ENCODE peak calls at places on chromosomes 12 and 14, in seven cellular contexts. One of them, this sample, is unnamed.
A peak's percentile ranks its signal among the peaks of the same experiment; 100 is the strongest.

GRCh38 chr12:70920251-70920851 is at the start of gene PTPRR:
- DNase-seq in upper lobe of right lung: peak; percentile 57
- DNase-seq in OCI-LY7: no peak
- DNase-seq in neuronal stem cell: peak; percentile 45
- DNase-seq in neural progenitor cell: peak; percentile 80
- DNase-seq in uterus: no peak
- DNase-seq in thoracic aorta: no peak
- DNase-seq in this sample: no peak

GRCh38 chr12:95996034-95996658 is at the start of gene HAL:
- DNase-seq in upper lobe of right lung: peak; percentile 67
- DNase-seq in OCI-LY7: no peak
- DNase-seq in neuronal stem cell: no peak
- DNase-seq in neural progenitor cell: no peak
- DNase-seq in uterus: no peak
- DNase-seq in thoracic aorta: no peak
- DNase-seq in this sample: peak; percentile 22

GRCh38 chr12:42756841-42757661 is 167.5 kb upstream of the PRICKLE1 start:
- DNase-seq in upper lobe of right lung: no peak
- DNase-seq in OCI-LY7: no peak
- DNase-seq in neuronal stem cell: peak; percentile 46
- DNase-seq in neural progenitor cell: peak; percentile 76
- DNase-seq in uterus: peak; percentile 36
- DNase-seq in thoracic aorta: no peak
- DNase-seq in this sample: no peak

GRCh38 chr12:120703311-120703942 is 6.8 kb upstream of the UNC119B start:
- DNase-seq in upper lobe of right lung: peak; percentile 80
- DNase-seq in OCI-LY7: no peak
- DNase-seq in neuronal stem cell: no peak
- DNase-seq in neural progenitor cell: no peak
- DNase-seq in uterus: no peak
- DNase-seq in thoracic aorta: no peak
- DNase-seq in this sample: no peak

GRCh38 chr12:52860102-52860838 is 11.5 kb upstream of the KRT78 start:
- DNase-seq in upper lobe of right lung: no peak
- DNase-seq in OCI-LY7: no peak
- DNase-seq in neuronal stem cell: no peak
- DNase-seq in neural progenitor cell: no peak
- DNase-seq in uterus: no peak
- DNase-seq in thoracic aorta: no peak
- DNase-seq in this sample: no peak

GRCh38 chr12:78096909-78097597 is 266.4 kb downstream of the NAV3 start:
- DNase-seq in upper lobe of right lung: no peak
- DNase-seq in OCI-LY7: no peak
- DNase-seq in neuronal stem cell: no peak
- DNase-seq in neural progenitor cell: no peak
- DNase-seq in uterus: peak; percentile 28
- DNase-seq in thoracic aorta: no peak
- DNase-seq in this sample: no peak

GRCh38 chr14:53183071-53183470 is 29.9 kb upstream of the DDHD1 start:
- DNase-seq in upper lobe of right lung: no peak
- DNase-seq in OCI-LY7: no peak
- DNase-seq in neuronal stem cell: no peak
- DNase-seq in neural progenitor cell: no peak
- DNase-seq in uterus: no peak
- DNase-seq in thoracic aorta: no peak
- DNase-seq in this sample: no peak

GRCh38 chr14:90336401-90336800 is 4.7 kb upstream of the NRDE2 start:
- DNase-seq in upper lobe of right lung: no peak
- DNase-seq in OCI-LY7: no peak
- DNase-seq in neuronal stem cell: no peak
- DNase-seq in neural progenitor cell: no peak
- DNase-seq in uterus: no peak
- DNase-seq in thoracic aorta: no peak
- DNase-seq in this sample: no peak

GRCh38 chr12:125113800-125114199 is 48.6 kb downstream of the AACS start:
- DNase-seq in upper lobe of right lung: no peak
- DNase-seq in OCI-LY7: no peak
- DNase-seq in neuronal stem cell: no peak
- DNase-seq in neural progenitor cell: no peak
- DNase-seq in uterus: no peak
- DNase-seq in thoracic aorta: no peak
- DNase-seq in this sample: no peak

GRCh38 chr14:50791201-50791600 is 39.8 kb downstream of the NIN start:
- DNase-seq in upper lobe of right lung: no peak
- DNase-seq in OCI-LY7: peak; percentile 39
- DNase-seq in neuronal stem cell: no peak
- DNase-seq in neural progenitor cell: no peak
- DNase-seq in uterus: no peak
- DNase-seq in thoracic aorta: no peak
- DNase-seq in this sample: no peak

GRCh38 chr12:52041695-52042123 is 9.5 kb upstream of the NR4A1 start:
- DNase-seq in upper lobe of right lung: no peak
- DNase-seq in OCI-LY7: peak; percentile 87
- DNase-seq in neuronal stem cell: no peak
- DNase-seq in neural progenitor cell: peak; percentile 66
- DNase-seq in uterus: no peak
- DNase-seq in thoracic aorta: no peak
- DNase-seq in this sample: peak; percentile 72

GRCh38 chr12:73221398-73221797 is 949.2 kb downstream of the TRHDE start:
- DNase-seq in upper lobe of right lung: no peak
- DNase-seq in OCI-LY7: no peak
- DNase-seq in neuronal stem cell: no peak
- DNase-seq in neural progenitor cell: no peak
- DNase-seq in uterus: no peak
- DNase-seq in thoracic aorta: no peak
- DNase-seq in this sample: no peak

GRCh38 chr14:23364164-23364571 is 804 bp downstream of the EFS start:
- DNase-seq in upper lobe of right lung: no peak
- DNase-seq in OCI-LY7: no peak
- DNase-seq in neuronal stem cell: peak; percentile 21
- DNase-seq in neural progenitor cell: no peak
- DNase-seq in uterus: peak; percentile 52
- DNase-seq in thoracic aorta: no peak
- DNase-seq in this sample: no peak

GRCh38 chr12:116455540-116456306 is 103.5 kb upstream of the MAP1LC3B2 start:
- DNase-seq in upper lobe of right lung: no peak
- DNase-seq in OCI-LY7: no peak
- DNase-seq in neuronal stem cell: peak; percentile 58
- DNase-seq in neural progenitor cell: peak; percentile 54
- DNase-seq in uterus: peak; percentile 96
- DNase-seq in thoracic aorta: peak; percentile 90
- DNase-seq in this sample: peak; percentile 66

GRCh38 chr12:62715086-62715786 is 219.7 kb downstream of the PPM1H start:
- DNase-seq in upper lobe of right lung: no peak
- DNase-seq in OCI-LY7: no peak
- DNase-seq in neuronal stem cell: peak; percentile 50
- DNase-seq in neural progenitor cell: peak; percentile 61
- DNase-seq in uterus: peak; percentile 35
- DNase-seq in thoracic aorta: no peak
- DNase-seq in this sample: peak; percentile 28

GRCh38 chr12:1094714-1095113 is 103.7 kb downstream of the ERC1 start:
- DNase-seq in upper lobe of right lung: no peak
- DNase-seq in OCI-LY7: no peak
- DNase-seq in neuronal stem cell: no peak
- DNase-seq in neural progenitor cell: no peak
- DNase-seq in uterus: no peak
- DNase-seq in thoracic aorta: no peak
- DNase-seq in this sample: no peak

GRCh38 chr12:94941440-94941862 is 62.0 kb downstream of the NDUFA12 start:
- DNase-seq in upper lobe of right lung: no peak
- DNase-seq in OCI-LY7: no peak
- DNase-seq in neuronal stem cell: no peak
- DNase-seq in neural progenitor cell: peak; percentile 11
- DNase-seq in uterus: peak; percentile 20
- DNase-seq in thoracic aorta: peak; percentile 36
- DNase-seq in this sample: peak; percentile 55

GRCh38 chr12:1203735-1204019 is 212.7 kb downstream of the ERC1 start:
- DNase-seq in upper lobe of right lung: no peak
- DNase-seq in OCI-LY7: peak; percentile 18
- DNase-seq in neuronal stem cell: no peak
- DNase-seq in neural progenitor cell: no peak
- DNase-seq in uterus: no peak
- DNase-seq in thoracic aorta: no peak
- DNase-seq in this sample: no peak

GRCh38 chr12:42643881-42644579 is 54.5 kb upstream of the PRICKLE1 start:
- DNase-seq in upper lobe of right lung: no peak
- DNase-seq in OCI-LY7: no peak
- DNase-seq in neuronal stem cell: no peak
- DNase-seq in neural progenitor cell: no peak
- DNase-seq in uterus: no peak
- DNase-seq in thoracic aorta: no peak
- DNase-seq in this sample: no peak

GRCh38 chr14:81205639-81206038 is 15.1 kb downstream of the GTF2A1 start:
- DNase-seq in upper lobe of right lung: no peak
- DNase-seq in OCI-LY7: no peak
- DNase-seq in neuronal stem cell: no peak
- DNase-seq in neural progenitor cell: no peak
- DNase-seq in uterus: no peak
- DNase-seq in thoracic aorta: no peak
- DNase-seq in this sample: no peak
- H3K27ac ChIP-seq in upper lobe of right lung: no peak overlapping the region
- H3K27ac ChIP-seq in OCI-LY7: no peak overlapping the region
- H3K27ac ChIP-seq in neuronal stem cell: no peak overlapping the region
- H3K27ac ChIP-seq in neural progenitor cell: no peak overlapping the region
- H3K27ac ChIP-seq in uterus: no peak overlapping the region
- H3K27ac ChIP-seq in thoracic aorta: no peak overlapping the region
- H3K27ac ChIP-seq in this sample: peak overlapping the region; percentile 57

GRCh38 chr14:105124837-105125222 is 43.7 kb downstream of the JAG2 start:
- DNase-seq in upper lobe of right lung: no peak
- DNase-seq in OCI-LY7: no peak
- DNase-seq in neuronal stem cell: no peak
- DNase-seq in neural progenitor cell: no peak
- DNase-seq in uterus: no peak
- DNase-seq in thoracic aorta: no peak
- DNase-seq in this sample: no peak
- H3K4me3 ChIP-seq in upper lobe of right lung: no peak overlapping the region
- H3K4me3 ChIP-seq in OCI-LY7: no peak overlapping the region
- H3K4me3 ChIP-seq in neuronal stem cell: no peak overlapping the region
- H3K4me3 ChIP-seq in neural progenitor cell: no peak overlapping the region
- H3K4me3 ChIP-seq in uterus: no peak overlapping the region
- H3K4me3 ChIP-seq in thoracic aorta: no peak overlapping the region
- H3K4me3 ChIP-seq in this sample: no peak overlapping the region

GRCh38 chr12:109952873-109953272 is 43.3 kb downstream of the GIT2 start:
- DNase-seq in upper lobe of right lung: no peak
- DNase-seq in OCI-LY7: no peak
- DNase-seq in neuronal stem cell: no peak
- DNase-seq in neural progenitor cell: no peak
- DNase-seq in uterus: no peak
- DNase-seq in thoracic aorta: no peak
- DNase-seq in this sample: peak; percentile 58

GRCh38 chr12:109953656-109954055 is 42.5 kb downstream of the GIT2 start:
- DNase-seq in upper lobe of right lung: no peak
- DNase-seq in OCI-LY7: no peak
- DNase-seq in neuronal stem cell: no peak
- DNase-seq in neural progenitor cell: no peak
- DNase-seq in uterus: no peak
- DNase-seq in thoracic aorta: no peak
- DNase-seq in this sample: no peak

GRCh38 chr12:109951751-109952150 is 44.4 kb downstream of the GIT2 start:
- DNase-seq in upper lobe of right lung: no peak
- DNase-seq in OCI-LY7: no peak
- DNase-seq in neuronal stem cell: no peak
- DNase-seq in neural progenitor cell: no peak
- DNase-seq in uterus: peak; percentile 27
- DNase-seq in thoracic aorta: no peak
- DNase-seq in this sample: peak; percentile 60

GRCh38 chr12:109951136-109951535 is 45.0 kb downstream of the GIT2 start:
- DNase-seq in upper lobe of right lung: no peak
- DNase-seq in OCI-LY7: no peak
- DNase-seq in neuronal stem cell: no peak
- DNase-seq in neural progenitor cell: no peak
- DNase-seq in uterus: no peak
- DNase-seq in thoracic aorta: no peak
- DNase-seq in this sample: no peak

GRCh38 chr12:109952160-109952858 is 43.9 kb downstream of the GIT2 start:
- DNase-seq in upper lobe of right lung: no peak
- DNase-seq in OCI-LY7: no peak
- DNase-seq in neuronal stem cell: no peak
- DNase-seq in neural progenitor cell: no peak
- DNase-seq in uterus: no peak
- DNase-seq in thoracic aorta: no peak
- DNase-seq in this sample: no peak
- H3K4me1 ChIP-seq in upper lobe of right lung: peaks cover 20% of the 10 kb centered on the region
- H3K4me1 ChIP-seq in OCI-LY7: peaks cover 4% of the 10 kb centered on the region
- H3K4me1 ChIP-seq in neuronal stem cell: peaks cover 38% of the 10 kb centered on the region
- H3K4me1 ChIP-seq in neural progenitor cell: peaks cover 8% of the 10 kb centered on the region
- H3K4me1 ChIP-seq in uterus: peaks cover 14% of the 10 kb centered on the region
- H3K4me1 ChIP-seq in thoracic aorta: peaks cover 27% of the 10 kb centered on the region
- H3K4me1 ChIP-seq in this sample: peaks cover 68% of the 10 kb centered on the region

DNA sequence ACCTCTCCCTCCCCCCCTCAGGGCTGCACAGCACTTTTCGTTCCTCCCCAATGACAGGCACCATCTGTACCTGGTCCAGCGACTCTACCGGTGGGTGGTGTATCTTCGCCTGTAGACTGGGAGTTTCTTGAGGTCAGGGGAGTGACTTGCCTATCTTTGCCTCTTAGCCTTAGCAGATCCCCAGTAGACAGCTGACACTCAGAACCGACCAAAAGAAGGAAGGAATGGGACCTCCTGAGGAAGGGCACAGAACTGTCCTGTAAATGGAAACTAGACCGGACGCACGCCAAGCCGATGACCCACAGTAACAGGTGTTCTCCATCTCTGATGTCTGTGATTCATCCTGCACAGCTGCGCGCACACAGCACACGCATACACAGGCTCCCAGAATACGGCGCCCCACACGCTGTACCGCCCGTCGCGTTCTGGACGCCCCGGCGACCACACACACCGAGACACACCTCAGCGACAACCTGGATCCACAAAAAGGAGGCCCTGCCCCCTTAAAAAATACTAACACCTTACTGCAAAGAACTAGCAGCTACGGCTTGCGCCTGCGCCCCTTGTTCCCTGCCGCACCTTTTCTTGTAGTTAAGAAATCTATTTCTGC is 673 bp upstream of the TTC9 start:
- DNase-seq in upper lobe of right lung: peak; percentile 76
- DNase-seq in OCI-LY7: peak; percentile 85
- DNase-seq in neuronal stem cell: peak; percentile 24
- DNase-seq in neural progenitor cell: no peak
- DNase-seq in uterus: peak; percentile 26
- DNase-seq in thoracic aorta: no peak
- DNase-seq in this sample: no peak
- H3K27ac ChIP-seq in upper lobe of right lung: peak overlapping the region; percentile 30
- H3K27ac ChIP-seq in OCI-LY7: peak overlapping the region; percentile 82
- H3K27ac ChIP-seq in neuronal stem cell: no peak overlapping the region
- H3K27ac ChIP-seq in neural progenitor cell: no peak overlapping the region
- H3K27ac ChIP-seq in uterus: no peak overlapping the region
- H3K27ac ChIP-seq in thoracic aorta: no peak overlapping the region
- H3K27ac ChIP-seq in this sample: no peak overlapping the region

DNA sequence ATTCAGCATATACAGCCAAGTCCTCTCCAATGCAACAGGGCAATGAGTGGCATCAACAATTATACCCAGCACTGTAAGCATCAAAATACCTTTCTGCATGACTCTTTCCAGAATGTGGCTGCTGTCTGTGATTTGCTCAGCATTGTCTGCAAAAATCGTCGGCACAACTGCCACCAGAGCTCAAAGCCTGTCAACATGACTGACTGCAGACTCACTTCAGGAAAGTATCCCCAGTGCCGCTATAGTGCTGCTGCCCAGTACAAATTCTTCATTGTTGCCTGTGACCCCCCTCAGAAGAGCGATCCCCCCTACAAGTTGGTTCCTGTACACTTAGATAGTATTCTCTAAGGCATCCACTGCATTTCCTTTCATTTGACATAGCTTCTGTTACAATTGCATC is 737 bp downstream of the RNASE6 start:
- DNase-seq in upper lobe of right lung: no peak
- DNase-seq in OCI-LY7: no peak
- DNase-seq in neuronal stem cell: no peak
- DNase-seq in neural progenitor cell: no peak
- DNase-seq in uterus: no peak
- DNase-seq in thoracic aorta: no peak
- DNase-seq in this sample: no peak
- H3K4me3 ChIP-seq in upper lobe of right lung: peak overlapping the region; percentile 32
- H3K4me3 ChIP-seq in OCI-LY7: peak overlapping the region; percentile 18
- H3K4me3 ChIP-seq in neuronal stem cell: no peak overlapping the region
- H3K4me3 ChIP-seq in neural progenitor cell: no peak overlapping the region
- H3K4me3 ChIP-seq in uterus: no peak overlapping the region
- H3K4me3 ChIP-seq in thoracic aorta: peak overlapping the region; percentile 57
- H3K4me3 ChIP-seq in this sample: peak overlapping the region; percentile 35